ENCODE peak calls at places on chromosomes 5 and 9, in five cellular contexts. D is HepG2, N is K562, U is GM12878, A is H1. V is an unnamed sample.

GRCh38 chr9:33942471-33943083 is 106.1 kb downstream of the UBAP2 start:
- DNase-seq in N (no peak), U (no peak), A (no peak), D (peak; percentile 64), V (no peak)

GRCh38 chr9:6109986-6110385 is 94.6 kb upstream of the RANBP6 start:
- DNase-seq in D (no peak), N (no peak), U (no peak), A (no peak), V (no peak)

GRCh38 chr9:26746357-26747072 is 146.1 kb downstream of the CAAP1 start:
- DNase-seq in U (peak; percentile 76), A (no peak), D (peak; percentile 70), N (peak; percentile 3), V (no peak)

GRCh38 chr5:39755986-39756385 is 331.2 kb upstream of the DAB2 start:
- DNase-seq in A (no peak), D (no peak), U (no peak), N (peak; percentile 16), V (no peak)

GRCh38 chr9:113711251-113711650 is 164.9 kb upstream of the ZNF618 start:
- DNase-seq in D (no peak), A (peak; percentile 30), N (no peak), U (no peak), V (no peak)

GRCh38 chr5:74672215-74672877 is 12.7 kb upstream of the HEXB start:
- DNase-seq in U (no peak), N (no peak), A (no peak), D (no peak), V (no peak)

GRCh38 chr9:114115645-114116044 is 16.6 kb upstream of the KIF12 start:
- DNase-seq in N (no peak), U (no peak), A (no peak), D (peak; percentile 60), V (no peak)

GRCh38 chr5:37869221-37869620 is 29.4 kb upstream of the GDNF start:
- DNase-seq in N (no peak), D (no peak), A (no peak), U (no peak), V (no peak)

GRCh38 chr5:67205981-67206380 is 9.4 kb upstream of the CD180 start:
- DNase-seq in D (no peak), U (no peak), A (no peak), N (no peak), V (no peak)

GRCh38 chr9:81557957-81558791 is 131.2 kb downstream of the TLE1 start:
- DNase-seq in D (no peak), N (no peak), U (no peak), A (no peak), V (no peak)

GRCh38 chr5:150452914-150453313 is 3.4 kb upstream of the RPS14 start:
- DNase-seq in D (no peak), N (no peak), U (no peak), A (no peak), V (no peak)

GRCh38 chr9:131306397-131306997 is 17.0 kb downstream of the PLPP7 start:
- DNase-seq in N (no peak), A (no peak), D (no peak), U (no peak), V (no peak)

GRCh38 chr9:89635007-89635742 is 30.4 kb downstream of the GADD45G start:
- DNase-seq in N (no peak), U (no peak), A (no peak), D (no peak), V (no peak)

GRCh38 chr5:151685749-151686672 is 704 bp downstream of the SPARC start:
- DNase-seq in D (no peak), A (peak; percentile 57), N (no peak), U (no peak), V (peak; percentile 57)

GRCh38 chr5:96876292-96876850 is at the start of gene ERAP2:
- DNase-seq in A (no peak), D (peak; percentile 25), U (no peak), N (peak; percentile 56), V (no peak)

GRCh38 chr9:31153250-31153840 is 1231.1 kb upstream of the ACO1 start:
- DNase-seq in N (no peak), D (no peak), U (no peak), A (no peak), V (no peak)

GRCh38 chr5:8060235-8061139 is 191.5 kb downstream of the MTRR start:
- DNase-seq in U (no peak), D (no peak), N (no peak), A (no peak), V (no peak)

GRCh38 chr5:112923988-112924387 is 2.0 kb upstream of the REEP5 start:
- DNase-seq in U (no peak), N (no peak), A (no peak), D (no peak), V (no peak)

GRCh38 chr5:152689275-152689711 is 284.2 kb upstream of the NMUR2 start:
- DNase-seq in N (no peak), U (no peak), A (no peak), D (no peak), V (no peak)

GRCh38 chr9:69981686-69982450 is 61.8 kb upstream of the MAMDC2 start:
- DNase-seq in N (no peak), U (no peak), D (no peak), A (no peak), V (no peak)

GRCh38 chr5:15585128-15585527 is 85.1 kb downstream of the FBXL7 start:
- DNase-seq in D (no peak), U (no peak), N (no peak), A (no peak), V (no peak)
- TF ChIP-seq GABPA in D (no peak), U (no peak), N (no peak), A (no peak), V (no peak)

DNA sequence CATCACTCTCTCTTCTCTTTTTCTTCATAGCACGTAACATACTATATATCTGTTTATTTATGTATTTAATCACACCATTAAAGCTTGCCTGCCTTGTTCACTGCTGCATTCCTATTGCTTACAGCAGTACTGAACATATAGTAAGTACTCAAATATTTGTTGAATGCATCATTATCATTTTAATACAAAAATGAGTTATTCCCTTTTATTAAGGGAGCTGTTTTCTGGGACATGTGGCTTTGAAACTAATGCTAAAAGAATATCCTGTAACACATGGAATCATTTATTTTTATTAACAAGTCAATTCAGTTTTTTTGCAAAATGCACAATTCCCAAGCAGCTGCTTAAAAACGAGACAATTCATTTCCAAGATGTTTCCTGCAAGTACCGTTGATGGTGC is 148.3 kb upstream of the NR3C1 start:
- DNase-seq in N (no peak), U (no peak), D (no peak), A (no peak), V (no peak)
- TF ChIP-seq RFX5 in N (no peak), U (no peak), D (no peak), A (no peak), V (no peak)

GRCh38 chr5:133938932-133939331 is 29.5 kb downstream of the C5orf15 start:
- DNase-seq in D (no peak), A (no peak), N (no peak), U (no peak), V (no peak)

GRCh38 chr5:133938039-133938821 is 30.2 kb downstream of the C5orf15 start:
- DNase-seq in D (no peak), N (peak; percentile 74), A (no peak), U (no peak), V (no peak)

GRCh38 chr5:133936611-133937015 is 31.8 kb downstream of the C5orf15 start:
- DNase-seq in A (no peak), N (peak; percentile 86), U (no peak), D (no peak), V (no peak)

GRCh38 chr5:133941456-133942196 is 26.8 kb downstream of the C5orf15 start:
- DNase-seq in A (peak; percentile 26), D (no peak), N (no peak), U (no peak), V (no peak)

DNA sequence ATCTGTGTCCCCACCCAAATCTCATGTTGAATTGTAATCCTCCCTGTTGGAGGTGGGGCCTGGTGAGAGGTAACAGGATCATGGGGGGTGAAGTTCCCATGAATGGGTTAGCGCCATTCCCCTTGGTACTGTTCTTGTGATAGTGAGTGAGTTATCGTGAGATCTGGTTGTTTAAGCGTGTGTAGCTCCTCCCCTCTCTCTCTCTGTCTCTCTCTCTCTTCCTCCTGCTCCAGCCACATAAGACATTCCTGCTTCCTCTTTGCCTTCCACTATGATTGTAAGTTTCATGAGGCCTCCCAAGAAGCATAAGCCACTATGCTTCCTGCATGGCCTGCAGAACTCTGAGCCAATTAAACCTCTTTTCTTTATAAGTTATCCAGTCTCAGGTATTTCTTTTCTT is 28.8 kb downstream of the C5orf15 start:
- DNase-seq in D (no peak), N (no peak), A (no peak), U (no peak), V (no peak)
- TF ChIP-seq MAX in D (no peak), N (no peak), A (no peak), U (no peak), V (no peak)

DNA sequence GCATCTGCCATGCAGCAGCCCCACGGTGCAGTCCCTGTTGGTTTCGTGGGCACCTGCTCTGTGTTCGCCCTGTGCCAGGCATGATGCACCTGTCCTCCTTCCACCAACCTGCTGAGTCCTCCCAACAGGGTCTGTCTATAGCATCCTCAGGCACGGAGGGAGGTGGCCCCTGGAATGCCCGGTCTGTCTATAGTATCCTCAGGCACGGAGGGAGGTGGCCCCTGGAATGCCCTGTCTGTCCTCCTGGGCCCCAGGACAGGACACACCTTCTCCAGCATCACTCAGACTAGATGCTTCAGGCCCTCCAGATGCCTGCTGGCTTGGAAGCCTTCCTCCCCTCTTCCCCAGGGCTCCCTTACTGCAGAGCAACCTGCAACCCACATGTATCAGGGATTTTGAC is 9.9 kb upstream of the PHYHD1 start:
- DNase-seq in U (no peak), D (no peak), A (no peak), N (no peak), V (no peak)
- TF ChIP-seq GABPA in U (no peak), D (no peak), A (no peak), N (no peak), V (no peak)

GRCh38 chr5:176446884-176447537 is 1.2 kb upstream of the FAF2 start:
- DNase-seq in A (no peak), D (no peak), U (no peak), N (peak; percentile 24), V (no peak)
- TF ChIP-seq RFX5 in A (no peak), D (no peak), U (no peak), N (no peak), V (no peak)

DNA sequence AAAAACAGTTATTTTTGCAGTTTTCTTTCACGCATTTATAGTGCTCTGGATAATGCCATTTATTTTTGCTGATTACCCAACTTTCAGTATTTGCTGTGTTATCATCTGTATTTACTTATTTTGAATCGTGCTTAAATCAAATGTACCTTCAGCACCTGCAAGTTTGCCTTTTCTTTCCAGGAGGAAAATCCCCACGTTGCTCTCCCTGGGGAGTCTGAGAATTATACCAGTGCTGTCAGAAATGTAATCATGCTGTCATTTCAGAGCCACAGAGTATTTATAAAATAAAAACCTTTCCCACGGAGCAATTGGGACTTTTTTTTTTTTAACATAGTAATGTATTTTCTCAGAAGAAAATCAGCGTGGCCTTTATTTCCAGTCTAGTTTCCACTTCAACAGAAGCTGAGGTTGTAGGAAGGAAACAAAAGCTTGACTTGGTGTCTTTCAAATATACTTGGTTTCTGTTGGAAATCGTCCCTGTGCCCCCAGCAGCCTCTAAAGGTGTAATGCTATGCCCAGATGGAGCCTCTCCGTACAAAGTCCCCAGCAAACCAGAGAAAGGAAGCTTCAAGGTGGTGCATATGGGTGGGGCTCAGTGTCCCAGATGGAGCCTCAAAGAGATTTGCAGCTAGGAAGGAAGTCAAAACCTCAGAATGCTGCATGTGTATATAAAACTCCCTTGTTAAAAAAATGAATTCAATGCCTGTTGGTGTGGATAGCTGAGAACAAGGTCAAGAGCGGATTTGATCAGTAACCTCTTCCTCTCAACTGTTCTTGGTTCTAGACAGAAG is 2.1 kb downstream of the GPR150 start:
- DNase-seq in U (no peak), D (no peak), N (no peak), A (no peak), V (no peak)
- TF ChIP-seq MAX in U (no peak), D (no peak), N (no peak), A (no peak), V (no peak)